ENCODE peak calls at places on chromosomes 6 and 20, in ten cellular contexts. A, G, C, W, Z, H, I, F, J and Y are unnamed samples.

GRCh38 chr6:37524025-37524647 is 24.4 kb upstream of the CCDC167 start:
- DNase-seq in A (no peak), G (no peak), C (no peak), W (no peak), Z (no peak), H (no peak), I (no peak), F (no peak), J (peak), Y (no peak)

GRCh38 chr6:53168516-53169257 is 20.0 kb upstream of the GCM1 start:
- DNase-seq in A (no peak), G (no peak), C (no peak), W (no peak), Z (peak), H (no peak), I (no peak), F (no peak), J (peak), Y (no peak)

GRCh38 chr6:63904844-63905243 is 269.2 kb downstream of the PHF3 start:
- DNase-seq in A (peak), G (no peak), C (no peak), W (no peak), Z (peak), H (no peak), I (no peak), F (no peak), J (peak), Y (no peak)

GRCh38 chr20:63177134-63177784 is 38.7 kb downstream of the YTHDF1 start:
- DNase-seq in A (no peak), G (no peak), C (peak), W (no peak), Z (no peak), H (peak), I (no peak), F (no peak), J (no peak), Y (no peak)

GRCh38 chr20:10090588-10091166 is 55.9 kb downstream of the ANKEF1 start:
- DNase-seq in A (peak), G (no peak), C (peak), W (no peak), Z (peak), H (peak), I (peak), F (no peak), J (peak), Y (no peak)

GRCh38 chr6:152271681-152272464 is 365.3 kb downstream of the SYNE1 start:
- DNase-seq in A (peak), G (no peak), C (no peak), W (no peak), Z (peak), H (no peak), I (no peak), F (peak), J (peak), Y (no peak)

GRCh38 chr20:57769756-57770155 is 59.9 kb upstream of the PMEPA1 start:
- DNase-seq in A (no peak), G (no peak), C (no peak), W (no peak), Z (no peak), H (no peak), I (no peak), F (no peak), J (no peak), Y (no peak)

GRCh38 chr20:63957004-63957689 is 931 bp upstream of the UCKL1 start:
- DNase-seq in A (no peak), G (no peak), C (peak), W (peak), Z (peak), H (peak), I (no peak), F (no peak), J (peak), Y (no peak)

GRCh38 chr6:148501178-148501590 is 158.5 kb downstream of the SASH1 start:
- DNase-seq in A (peak), G (peak), C (no peak), W (no peak), Z (peak), H (no peak), I (no peak), F (peak), J (peak), Y (no peak)

GRCh38 chr6:16602035-16602434 is 159.2 kb downstream of the ATXN1 start:
- DNase-seq in A (no peak), G (peak), C (no peak), W (no peak), Z (no peak), H (no peak), I (no peak), F (no peak), J (no peak), Y (no peak)

GRCh38 chr6:41651246-41651961 is 13.1 kb downstream of the MDFI start:
- DNase-seq in A (no peak), G (no peak), C (no peak), W (no peak), Z (no peak), H (no peak), I (peak), F (no peak), J (no peak), Y (no peak)

GRCh38 chr20:23246682-23247664 is 103.6 kb upstream of the NXT1 start:
- DNase-seq in A (no peak), G (no peak), C (no peak), W (no peak), Z (no peak), H (no peak), I (no peak), F (peak), J (no peak), Y (no peak)

GRCh38 chr20:23243791-23244190 is 106.8 kb upstream of the NXT1 start:
- DNase-seq in A (no peak), G (no peak), C (no peak), W (no peak), Z (no peak), H (no peak), I (no peak), F (no peak), J (no peak), Y (no peak)

GRCh38 chr20:23244207-23244915 is 106.2 kb upstream of the NXT1 start:
- DNase-seq in A (no peak), G (peak), C (no peak), W (peak), Z (no peak), H (no peak), I (no peak), F (no peak), J (no peak), Y (no peak)

GRCh38 chr20:23244916-23245552 is 105.6 kb upstream of the NXT1 start:
- DNase-seq in A (no peak), G (no peak), C (no peak), W (no peak), Z (no peak), H (no peak), I (no peak), F (no peak), J (no peak), Y (no peak)

GRCh38 chr20:23245553-23246128 is 105.0 kb upstream of the NXT1 start:
- DNase-seq in A (no peak), G (peak), C (peak), W (peak), Z (no peak), H (peak), I (peak), F (peak), J (peak), Y (no peak)
- TF ChIP-seq CTCF in A (peak), G (peak), C (peak), W (no peak), Z (no peak), H (peak), I (peak), F (peak), J (peak), Y (no peak)

DNA sequence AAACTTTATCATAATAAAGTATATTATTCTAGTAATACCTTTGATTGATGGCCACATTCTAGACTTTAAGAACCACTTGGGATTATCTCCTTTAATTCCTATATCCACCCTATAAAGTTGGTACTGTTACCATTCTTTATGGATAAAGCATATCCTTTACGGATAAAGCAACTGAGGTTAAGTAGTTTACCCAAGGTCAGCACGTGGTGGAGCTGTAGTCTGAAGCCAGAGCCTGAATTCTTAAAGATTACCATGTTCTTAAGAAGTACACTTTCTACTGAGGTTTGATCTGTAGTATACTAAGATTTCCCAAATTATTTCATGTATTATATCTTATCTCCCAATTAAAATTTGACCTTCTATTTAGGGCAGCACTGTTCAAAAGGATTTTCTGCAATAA is 3.0 kb upstream of the NCOA7 start:
- DNase-seq in A (no peak), G (no peak), C (no peak), W (no peak), Z (no peak), H (no peak), I (no peak), F (no peak), J (peak), Y (no peak)
- TF ChIP-seq CTCF in A (no peak), G (peak), C (peak), W (no peak), Z (no peak), H (no peak), I (peak), F (peak), J (peak), Y (no peak)

GRCh38 chr6:154919806-154920205 is 75.3 kb upstream of the TIAM2 start:
- DNase-seq in A (no peak), G (no peak), C (no peak), W (no peak), Z (no peak), H (no peak), I (no peak), F (no peak), J (no peak), Y (no peak)

GRCh38 chr6:154914288-154914687 is 80.8 kb upstream of the TIAM2 start:
- DNase-seq in A (no peak), G (no peak), C (no peak), W (no peak), Z (no peak), H (no peak), I (no peak), F (no peak), J (no peak), Y (no peak)

GRCh38 chr6:154920502-154921200 is 74.5 kb upstream of the TIAM2 start:
- DNase-seq in A (peak), G (no peak), C (no peak), W (no peak), Z (no peak), H (no peak), I (no peak), F (no peak), J (no peak), Y (no peak)

GRCh38 chr6:154917941-154918340 is 77.2 kb upstream of the TIAM2 start:
- DNase-seq in A (no peak), G (no peak), C (no peak), W (no peak), Z (no peak), H (no peak), I (no peak), F (no peak), J (no peak), Y (no peak)

DNA sequence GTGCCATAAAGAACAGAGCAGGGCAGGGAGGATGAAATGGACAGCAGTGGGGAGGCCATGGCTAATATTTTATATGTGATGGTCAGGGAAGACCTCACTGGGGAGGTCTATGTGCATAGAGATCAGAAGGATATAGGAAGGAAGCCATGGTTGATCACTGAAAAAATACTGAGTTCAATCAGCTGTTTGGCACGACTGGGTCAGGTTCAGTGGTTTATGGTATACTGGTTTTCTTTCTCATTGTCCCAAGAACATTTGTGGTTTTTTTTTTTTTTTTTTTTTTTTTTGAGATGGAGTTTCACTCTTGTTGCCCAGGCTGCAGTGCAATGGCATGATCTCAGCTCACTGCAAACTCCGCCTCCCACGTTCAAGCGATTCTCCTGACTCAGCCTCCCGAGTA is 78.3 kb upstream of the TIAM2 start:
- DNase-seq in A (no peak), G (no peak), C (no peak), W (no peak), Z (no peak), H (no peak), I (no peak), F (no peak), J (no peak), Y (no peak)
- TF ChIP-seq CTCF in A (no peak), G (no peak), C (no peak), W (no peak), Z (no peak), H (no peak), I (no peak), F (no peak), J (no peak), Y (no peak)

DNA sequence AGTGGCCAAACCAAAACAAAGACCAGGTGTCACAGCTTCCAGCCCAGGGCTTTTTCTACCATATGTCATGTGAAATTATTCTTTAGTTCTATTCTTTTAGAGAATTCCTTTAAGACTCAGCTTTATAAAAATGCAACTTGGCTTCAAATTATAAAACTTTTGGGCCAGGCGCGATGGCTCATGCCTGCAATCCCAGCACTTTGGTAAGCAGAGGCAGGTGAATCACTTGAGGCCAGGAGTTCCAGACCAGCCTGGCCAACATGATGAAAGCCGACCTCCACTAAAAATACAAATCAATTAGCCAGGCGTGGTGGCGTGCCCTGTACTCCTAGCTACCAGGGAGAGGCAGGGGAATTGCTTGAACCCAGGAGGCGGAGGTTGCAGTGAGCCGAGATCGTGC is 210.3 kb upstream of the ARG1 start:
- DNase-seq in A (no peak), G (no peak), C (no peak), W (no peak), Z (no peak), H (no peak), I (no peak), F (no peak), J (no peak), Y (no peak)
- TF ChIP-seq CTCF in A (no peak), G (no peak), C (no peak), W (no peak), Z (no peak), H (no peak), I (no peak), F (no peak), J (no peak), Y (no peak)

DNA sequence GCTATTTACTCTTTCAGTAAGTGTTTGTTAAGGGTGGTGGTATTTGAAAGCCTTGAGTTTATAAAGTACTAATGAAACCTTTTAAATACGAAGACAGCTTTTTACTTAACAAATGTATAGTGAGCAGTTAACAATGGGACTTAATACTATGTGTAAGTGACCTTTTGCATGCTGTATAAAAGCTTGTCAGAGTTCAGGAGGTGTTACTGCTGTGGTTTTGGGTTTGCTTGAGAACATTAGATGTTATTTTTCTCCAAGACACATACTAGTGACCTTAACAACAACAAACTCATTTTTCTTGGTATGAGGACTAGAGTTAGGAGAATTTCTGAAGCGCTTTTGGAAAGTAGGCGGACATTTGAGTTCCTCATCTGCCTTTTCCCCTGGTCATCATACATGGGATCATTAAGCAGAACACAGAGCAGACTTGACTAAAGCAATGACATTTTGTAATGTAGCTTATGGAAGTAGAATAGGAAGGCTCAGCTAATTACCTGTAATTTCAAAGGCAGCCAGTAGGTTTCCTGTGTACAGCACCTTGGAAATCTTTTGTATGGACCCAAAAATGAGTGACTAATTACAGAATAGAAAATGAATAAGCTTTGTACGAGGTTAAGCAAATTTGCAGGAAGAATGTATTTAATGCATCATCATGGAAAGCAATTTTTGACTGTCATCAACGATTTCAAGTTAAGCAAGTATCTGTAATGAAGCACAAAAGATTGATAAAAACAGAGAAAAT is 14.1 kb downstream of the CDYL start:
- DNase-seq in A (no peak), G (no peak), C (no peak), W (no peak), Z (no peak), H (no peak), I (no peak), F (no peak), J (no peak), Y (no peak)
- TF ChIP-seq CTCF in A (no peak), G (no peak), C (peak), W (no peak), Z (no peak), H (no peak), I (no peak), F (no peak), J (peak), Y (no peak)